ENCODE peak calls at places on chromosome 15, in six cellular contexts. One of them, this sample, is unnamed.

GRCh38 chr15:57343526-57343925 is 32.8 kb upstream of the CGNL1 start:
- DNase-seq in lower lobe of right lung: no peak
- DNase-seq in tibial artery: no peak
- DNase-seq in right lobe of liver: no peak
- DNase-seq in IMR-90: no peak
- DNase-seq in A549: no peak
- DNase-seq in this sample: no peak

GRCh38 chr15:63044645-63045437 is 2.3 kb downstream of the TPM1 start:
- DNase-seq in lower lobe of right lung: no peak
- DNase-seq in tibial artery: peak; percentile 83
- DNase-seq in right lobe of liver: no peak
- DNase-seq in IMR-90: peak; percentile 68
- DNase-seq in A549: no peak
- DNase-seq in this sample: peak; percentile 61

GRCh38 chr15:31280037-31280830 is 46.4 kb upstream of the KLF13 start:
- DNase-seq in lower lobe of right lung: no peak
- DNase-seq in tibial artery: peak; percentile 58
- DNase-seq in right lobe of liver: peak; percentile 69
- DNase-seq in IMR-90: no peak
- DNase-seq in A549: no peak
- DNase-seq in this sample: peak; percentile 29

GRCh38 chr15:74320358-74321247 is 46.8 kb downstream of the CYP11A1 start:
- DNase-seq in lower lobe of right lung: no peak
- DNase-seq in tibial artery: no peak
- DNase-seq in right lobe of liver: peak; percentile 45
- DNase-seq in IMR-90: peak; percentile 23
- DNase-seq in A549: peak; percentile 25
- DNase-seq in this sample: peak; percentile 64

GRCh38 chr15:41462396-41462795 is 31.3 kb upstream of the ITPKA start:
- DNase-seq in lower lobe of right lung: no peak
- DNase-seq in tibial artery: no peak
- DNase-seq in right lobe of liver: no peak
- DNase-seq in IMR-90: peak; percentile 23
- DNase-seq in A549: no peak
- DNase-seq in this sample: no peak

GRCh38 chr15:39479916-39480315 is 101.0 kb upstream of the THBS1 start:
- DNase-seq in lower lobe of right lung: no peak
- DNase-seq in tibial artery: no peak
- DNase-seq in right lobe of liver: no peak
- DNase-seq in IMR-90: peak; percentile 66
- DNase-seq in A549: no peak
- DNase-seq in this sample: no peak

GRCh38 chr15:74616020-74616939 is 644 bp downstream of the CLK3 start:
- DNase-seq in lower lobe of right lung: peak; percentile 86
- DNase-seq in tibial artery: peak; percentile 89
- DNase-seq in right lobe of liver: peak; percentile 92
- DNase-seq in IMR-90: peak; percentile 63
- DNase-seq in A549: no peak
- DNase-seq in this sample: no peak

GRCh38 chr15:77895742-77896141 is 181.8 kb downstream of the TBC1D2B start:
- DNase-seq in lower lobe of right lung: peak; percentile 39
- DNase-seq in tibial artery: peak; percentile 50
- DNase-seq in right lobe of liver: no peak
- DNase-seq in IMR-90: no peak
- DNase-seq in A549: no peak
- DNase-seq in this sample: no peak

GRCh38 chr15:70210538-70210937 is 112.8 kb upstream of the TLE3 start:
- DNase-seq in lower lobe of right lung: no peak
- DNase-seq in tibial artery: no peak
- DNase-seq in right lobe of liver: no peak
- DNase-seq in IMR-90: no peak
- DNase-seq in A549: no peak
- DNase-seq in this sample: peak; percentile 28

GRCh38 chr15:93359037-93359779 is 270.2 kb upstream of the RGMA start:
- DNase-seq in lower lobe of right lung: no peak
- DNase-seq in tibial artery: no peak
- DNase-seq in right lobe of liver: no peak
- DNase-seq in IMR-90: no peak
- DNase-seq in A549: no peak
- DNase-seq in this sample: no peak

GRCh38 chr15:41965441-41966413 is 6.6 kb downstream of the EHD4 start:
- DNase-seq in lower lobe of right lung: no peak
- DNase-seq in tibial artery: peak; percentile 37
- DNase-seq in right lobe of liver: no peak
- DNase-seq in IMR-90: peak; percentile 41
- DNase-seq in A549: no peak
- DNase-seq in this sample: no peak

GRCh38 chr15:88800026-88800425 is 3.2 kb upstream of the ACAN start:
- DNase-seq in lower lobe of right lung: no peak
- DNase-seq in tibial artery: no peak
- DNase-seq in right lobe of liver: no peak
- DNase-seq in IMR-90: peak; percentile 40
- DNase-seq in A549: no peak
- DNase-seq in this sample: no peak

GRCh38 chr15:89830622-89831021 is 16.0 kb upstream of the ANPEP start:
- DNase-seq in lower lobe of right lung: no peak
- DNase-seq in tibial artery: no peak
- DNase-seq in right lobe of liver: no peak
- DNase-seq in IMR-90: no peak
- DNase-seq in A549: no peak
- DNase-seq in this sample: no peak

GRCh38 chr15:74800559-74801094 is 12.0 kb upstream of the LMAN1L start:
- DNase-seq in lower lobe of right lung: peak; percentile 64
- DNase-seq in tibial artery: no peak
- DNase-seq in right lobe of liver: peak; percentile 33
- DNase-seq in IMR-90: no peak
- DNase-seq in A549: no peak
- DNase-seq in this sample: no peak

GRCh38 chr15:79952329-79952728 is 18.7 kb downstream of the BCL2A1 start:
- DNase-seq in lower lobe of right lung: no peak
- DNase-seq in tibial artery: no peak
- DNase-seq in right lobe of liver: no peak
- DNase-seq in IMR-90: no peak
- DNase-seq in A549: no peak
- DNase-seq in this sample: no peak

GRCh38 chr15:73630030-73630429 is 3.2 kb downstream of the NPTN start:
- DNase-seq in lower lobe of right lung: no peak
- DNase-seq in tibial artery: no peak
- DNase-seq in right lobe of liver: no peak
- DNase-seq in IMR-90: no peak
- DNase-seq in A549: no peak
- DNase-seq in this sample: no peak

GRCh38 chr15:85412956-85413854 is 32.8 kb downstream of the AKAP13 start:
- DNase-seq in lower lobe of right lung: peak; percentile 61
- DNase-seq in tibial artery: peak; percentile 78
- DNase-seq in right lobe of liver: peak; percentile 72
- DNase-seq in IMR-90: peak; percentile 95
- DNase-seq in A549: peak; percentile 98
- DNase-seq in this sample: no peak

GRCh38 chr15:100252359-100252758 is 89.4 kb downstream of the ADAMTS17 start:
- DNase-seq in lower lobe of right lung: no peak
- DNase-seq in tibial artery: peak; percentile 63
- DNase-seq in right lobe of liver: no peak
- DNase-seq in IMR-90: no peak
- DNase-seq in A549: no peak
- DNase-seq in this sample: no peak

GRCh38 chr15:101491739-101492640 is 2.5 kb upstream of the PCSK6 start:
- DNase-seq in lower lobe of right lung: no peak
- DNase-seq in tibial artery: no peak
- DNase-seq in right lobe of liver: no peak
- DNase-seq in IMR-90: no peak
- DNase-seq in A549: no peak
- DNase-seq in this sample: no peak

GRCh38 chr15:77759896-77760592 is 127.3 kb upstream of the LINGO1 start:
- DNase-seq in lower lobe of right lung: no peak
- DNase-seq in tibial artery: no peak
- DNase-seq in right lobe of liver: no peak
- DNase-seq in IMR-90: no peak
- DNase-seq in A549: no peak
- DNase-seq in this sample: no peak

GRCh38 chr15:92648190-92648875 is 7.2 kb downstream of the FAM174B start:
- DNase-seq in lower lobe of right lung: no peak
- DNase-seq in tibial artery: no peak
- DNase-seq in right lobe of liver: no peak
- DNase-seq in IMR-90: no peak
- DNase-seq in A549: no peak
- DNase-seq in this sample: no peak

GRCh38 chr15:67000896-67001295 is 64.5 kb upstream of the SMAD3 start:
- DNase-seq in lower lobe of right lung: no peak
- DNase-seq in tibial artery: no peak
- DNase-seq in right lobe of liver: no peak
- DNase-seq in IMR-90: no peak
- DNase-seq in A549: no peak
- DNase-seq in this sample: no peak

DNA sequence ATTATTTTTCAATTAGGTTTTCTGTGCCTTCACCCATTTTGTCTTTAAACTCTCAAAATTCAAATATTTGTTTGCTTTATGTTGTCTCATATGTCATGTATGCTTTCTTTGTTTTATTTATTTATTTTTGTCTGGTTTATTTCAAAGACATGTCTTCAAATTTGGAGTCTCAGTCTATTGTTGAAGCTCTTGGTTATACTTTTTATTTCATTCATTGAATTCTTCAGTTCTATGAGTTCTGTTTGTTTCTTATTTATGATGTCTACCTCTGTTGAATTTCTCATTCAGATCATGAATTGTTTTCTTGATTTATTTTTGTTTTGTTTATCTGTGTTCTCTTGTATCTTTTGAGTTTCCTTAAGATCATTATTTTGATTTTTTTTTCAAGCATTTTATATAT is 55.6 kb downstream of the AP4E1 start:
- DNase-seq in lower lobe of right lung: no peak
- DNase-seq in tibial artery: no peak
- DNase-seq in right lobe of liver: no peak
- DNase-seq in IMR-90: no peak
- DNase-seq in A549: no peak
- DNase-seq in this sample: no peak
- H3K9me3 ChIP-seq in lower lobe of right lung: peaks cover 21% of the 10 kb centered on the region
- H3K9me3 ChIP-seq in tibial artery: no peaks in the 10 kb centered on the region
- H3K9me3 ChIP-seq in right lobe of liver: no peaks in the 10 kb centered on the region
- H3K9me3 ChIP-seq in IMR-90: peaks cover 7% of the 10 kb centered on the region
- H3K9me3 ChIP-seq in A549: peaks cover 36% of the 10 kb centered on the region
- H3K9me3 ChIP-seq in this sample: no peaks in the 10 kb centered on the region

GRCh38 chr15:45231061-45231576 is 20.9 kb upstream of the SLC28A2 start:
- DNase-seq in lower lobe of right lung: no peak
- DNase-seq in tibial artery: no peak
- DNase-seq in right lobe of liver: no peak
- DNase-seq in IMR-90: no peak
- DNase-seq in A549: no peak
- DNase-seq in this sample: no peak

GRCh38 chr15:45230246-45230965 is 21.6 kb upstream of the SLC28A2 start:
- DNase-seq in lower lobe of right lung: no peak
- DNase-seq in tibial artery: no peak
- DNase-seq in right lobe of liver: peak; percentile 35
- DNase-seq in IMR-90: no peak
- DNase-seq in A549: no peak
- DNase-seq in this sample: no peak

GRCh38 chr15:45228931-45229330 is 23.1 kb upstream of the SLC28A2 start:
- DNase-seq in lower lobe of right lung: no peak
- DNase-seq in tibial artery: no peak
- DNase-seq in right lobe of liver: no peak
- DNase-seq in IMR-90: no peak
- DNase-seq in A549: no peak
- DNase-seq in this sample: no peak

GRCh38 chr15:45231864-45232562 is 20.0 kb upstream of the SLC28A2 start:
- DNase-seq in lower lobe of right lung: no peak
- DNase-seq in tibial artery: no peak
- DNase-seq in right lobe of liver: no peak
- DNase-seq in IMR-90: no peak
- DNase-seq in A549: no peak
- DNase-seq in this sample: no peak

GRCh38 chr15:45234562-45235235 is 17.3 kb upstream of the SLC28A2 start:
- DNase-seq in lower lobe of right lung: no peak
- DNase-seq in tibial artery: no peak
- DNase-seq in right lobe of liver: no peak
- DNase-seq in IMR-90: no peak
- DNase-seq in A549: no peak
- DNase-seq in this sample: no peak
- H3K9me3 ChIP-seq in lower lobe of right lung: peaks cover 25% of the 10 kb centered on the region
- H3K9me3 ChIP-seq in tibial artery: no peaks in the 10 kb centered on the region
- H3K9me3 ChIP-seq in right lobe of liver: no peaks in the 10 kb centered on the region
- H3K9me3 ChIP-seq in IMR-90: peaks cover 1% of the 10 kb centered on the region
- H3K9me3 ChIP-seq in A549: peaks cover 3% of the 10 kb centered on the region
- H3K9me3 ChIP-seq in this sample: peaks cover 6% of the 10 kb centered on the region

DNA sequence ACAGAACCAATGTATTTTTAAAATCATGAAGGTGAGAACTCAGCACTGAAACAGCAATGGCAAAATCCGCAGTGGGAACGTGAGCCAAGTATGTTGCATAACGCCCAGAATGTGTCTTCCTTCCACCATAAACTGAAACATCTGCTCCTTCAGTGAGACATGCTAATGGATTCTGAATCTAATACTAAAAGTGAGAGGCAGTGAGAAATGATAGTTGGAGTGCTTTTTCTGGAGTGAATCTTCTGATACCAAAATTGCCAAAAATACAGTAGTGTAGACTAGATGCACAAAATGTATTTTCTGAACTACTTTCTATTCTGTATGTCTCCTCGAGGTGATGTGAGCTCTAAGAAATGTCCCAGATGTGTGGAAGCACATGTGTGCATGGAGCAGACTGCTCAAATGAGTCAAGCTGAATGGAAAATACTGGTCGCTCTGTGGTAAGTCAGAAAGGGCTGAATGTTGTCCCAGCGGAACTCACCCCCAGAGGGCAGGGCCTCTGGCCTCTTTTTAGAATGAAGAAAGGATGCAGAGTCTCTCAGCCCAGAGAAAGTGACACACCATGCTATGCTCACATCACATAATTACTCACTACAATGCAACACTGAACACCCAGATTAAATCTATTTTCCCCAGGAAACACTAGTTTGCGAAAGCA is 73.0 kb downstream of the ATP10A start:
- DNase-seq in lower lobe of right lung: no peak
- DNase-seq in tibial artery: peak; percentile 80
- DNase-seq in right lobe of liver: no peak
- DNase-seq in IMR-90: peak; percentile 90
- DNase-seq in A549: no peak
- DNase-seq in this sample: no peak
- H3K9me3 ChIP-seq in lower lobe of right lung: no peaks in the 10 kb centered on the region
- H3K9me3 ChIP-seq in tibial artery: no peaks in the 10 kb centered on the region
- H3K9me3 ChIP-seq in right lobe of liver: no peaks in the 10 kb centered on the region
- H3K9me3 ChIP-seq in IMR-90: no peaks in the 10 kb centered on the region
- H3K9me3 ChIP-seq in A549: no peaks in the 10 kb centered on the region
- H3K9me3 ChIP-seq in this sample: no peaks in the 10 kb centered on the region

DNA sequence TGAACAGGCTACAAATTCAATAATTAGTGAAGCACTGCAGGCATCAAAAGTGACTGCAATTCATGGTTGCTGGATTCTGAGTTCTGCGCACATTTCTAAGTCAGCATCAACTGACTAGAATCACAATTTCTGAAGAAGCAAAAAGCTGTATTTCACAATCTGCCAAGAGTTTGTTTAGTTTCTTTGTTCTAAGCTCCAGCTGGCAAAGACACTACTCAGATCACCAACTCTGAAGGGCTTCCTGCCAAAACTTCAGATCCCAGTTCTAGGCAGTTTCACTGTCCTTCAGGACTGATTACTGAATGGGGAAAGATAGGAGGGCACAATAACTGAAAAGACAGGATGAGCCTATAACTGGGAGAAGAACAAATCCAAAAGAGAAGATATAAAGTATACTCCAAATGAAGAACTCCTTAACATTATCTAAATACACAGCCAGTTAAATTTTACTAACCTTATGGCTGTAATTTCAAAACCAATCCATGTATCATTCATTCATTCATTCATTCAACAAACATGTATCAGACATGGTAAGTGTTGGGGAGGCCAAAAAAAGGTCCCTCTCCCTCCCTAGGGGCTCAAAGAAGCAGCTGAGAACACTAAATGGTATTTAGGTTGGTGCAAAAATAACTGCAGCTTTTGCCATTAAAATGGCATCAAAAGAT is 17.1 kb downstream of the TJP1 start:
- DNase-seq in lower lobe of right lung: no peak
- DNase-seq in tibial artery: no peak
- DNase-seq in right lobe of liver: peak; percentile 16
- DNase-seq in IMR-90: peak; percentile 87
- DNase-seq in A549: no peak
- DNase-seq in this sample: no peak
- H3K9me3 ChIP-seq in lower lobe of right lung: no peaks in the 10 kb centered on the region
- H3K9me3 ChIP-seq in tibial artery: no peaks in the 10 kb centered on the region
- H3K9me3 ChIP-seq in right lobe of liver: no peaks in the 10 kb centered on the region
- H3K9me3 ChIP-seq in IMR-90: no peaks in the 10 kb centered on the region
- H3K9me3 ChIP-seq in A549: no peaks in the 10 kb centered on the region
- H3K9me3 ChIP-seq in this sample: no peaks in the 10 kb centered on the region

This sample was measured in H9.